ENCODE peak calls at places on chromosomes 4 and X, in six cellular contexts. K, R, C, X, B and L are unnamed samples.

GRCh38 chr4:141133146-141134006 is at the start of gene RNF150:
- DNase-seq in B (peak; percentile 76), X (no peak), R (peak; percentile 80), K (peak; percentile 91), C (peak; percentile 89), L (peak; percentile 89)

GRCh38 chrX:49041683-49042529 is 1.3 kb downstream of the TFE3 start:
- DNase-seq in R (no peak), C (peak; percentile 70), B (no peak), X (no peak), K (no peak), L (no peak)

GRCh38 chr4:79210636-79211049 is 115.2 kb downstream of the NAA11 start:
- DNase-seq in R (no peak), B (no peak), X (no peak), C (no peak), K (no peak), L (no peak)

GRCh38 chr4:60400599-60400998 is 799.5 kb upstream of the ADGRL3 start:
- DNase-seq in X (no peak), R (no peak), C (no peak), K (no peak), B (no peak), L (no peak)

GRCh38 chr4:41796545-41797210 is 48.2 kb upstream of the PHOX2B start:
- DNase-seq in C (no peak), R (no peak), K (no peak), X (no peak), B (peak; percentile 6), L (no peak)

GRCh38 chr4:30721353-30722091 is 1.4 kb downstream of the PCDH7 start:
- DNase-seq in C (no peak), R (peak; percentile 22), K (peak; percentile 76), X (no peak), B (peak; percentile 76), L (peak; percentile 91)

GRCh38 chrX:56113785-56114436 is 118.2 kb upstream of the KLF8 start:
- DNase-seq in R (no peak), X (no peak), B (no peak), K (peak; percentile 62), C (no peak), L (peak; percentile 57)

GRCh38 chr4:6235901-6236625 is 33.6 kb upstream of the WFS1 start:
- DNase-seq in B (no peak), C (no peak), K (no peak), X (no peak), R (no peak), L (no peak)

GRCh38 chrX:84118769-84119168 is 69.2 kb downstream of the RPS6KA6 start:
- DNase-seq in K (no peak), B (no peak), C (no peak), R (no peak), X (no peak), L (no peak)

GRCh38 chr4:184980261-184980660 is 38.0 kb upstream of the HELT start:
- DNase-seq in X (no peak), C (no peak), R (no peak), B (no peak), K (no peak), L (no peak)

GRCh38 chrX:6729581-6729980 is 194.7 kb upstream of the VCX3A start:
- DNase-seq in C (no peak), R (no peak), X (no peak), K (no peak), B (no peak), L (no peak)

GRCh38 chrX:136065044-136065671 is 79.9 kb downstream of the SLC9A6 start:
- DNase-seq in K (no peak), X (no peak), R (no peak), C (peak; percentile 47), B (no peak), L (no peak)

GRCh38 chr4:20463176-20463430 is 211.4 kb downstream of the SLIT2 start:
- DNase-seq in R (no peak), C (no peak), K (no peak), X (no peak), B (no peak), L (no peak)

GRCh38 chrX:38627683-38628082 is 66.3 kb downstream of the TSPAN7 start:
- DNase-seq in B (peak; percentile 7), X (peak; percentile 22), K (no peak), C (no peak), R (no peak), L (no peak)

GRCh38 chr4:3861720-3862639 is 95.8 kb downstream of the ADRA2C start:
- DNase-seq in K (peak; percentile 50), X (no peak), B (no peak), R (no peak), C (no peak), L (peak; percentile 60)

GRCh38 chrX:101617211-101618191 is at the start of gene ARMCX6:
- DNase-seq in X (peak; percentile 40), C (peak; percentile 72), K (peak; percentile 92), B (peak; percentile 57), R (peak; percentile 78), L (no peak)

GRCh38 chr4:83172371-83172770 is 57.8 kb upstream of the PLAC8 start:
- DNase-seq in R (no peak), C (no peak), X (no peak), K (no peak), B (no peak), L (no peak)

GRCh38 chr4:148057425-148058020 is 325.6 kb downstream of the ARHGAP10 start:
- DNase-seq in B (no peak), K (no peak), C (no peak), X (no peak), R (no peak), L (no peak)

GRCh38 chrX:49932786-49933185 is 10.4 kb downstream of the CLCN5 start:
- DNase-seq in C (no peak), X (no peak), K (no peak), R (no peak), B (no peak), L (no peak)

GRCh38 chrX:104098151-104098808 is 14.0 kb upstream of the ZCCHC18 start:
- DNase-seq in R (peak; percentile 49), B (peak; percentile 38), K (no peak), X (peak; percentile 60), C (peak; percentile 81), L (no peak)

GRCh38 chrX:7263961-7264360 is 116.0 kb upstream of the PUDP start:
- DNase-seq in K (no peak), C (no peak), X (no peak), B (no peak), R (no peak), L (no peak)

GRCh38 chr4:188127157-188127874 is 11.9 kb upstream of the TRIML1 start:
- DNase-seq in B (no peak), R (no peak), X (peak; percentile 86), C (peak; percentile 43), K (no peak), L (no peak)

GRCh38 chr4:163166041-163166579 is 580 bp downstream of the NAF1 start:
- DNase-seq in C (peak; percentile 32), X (no peak), R (peak; percentile 63), K (peak; percentile 84), B (peak; percentile 59), L (peak; percentile 84)

GRCh38 chr4:38046735-38047487 is 86.7 kb downstream of the PTTG2 start:
- DNase-seq in B (no peak), R (no peak), X (no peak), C (peak; percentile 25), K (no peak), L (no peak)
- TF ChIP-seq CTCF in B (no peak), R (no peak), X (no peak), C (no peak), K (no peak), L (no peak)

GRCh38 chr4:56674984-56675383 is 6.1 kb downstream of the HOPX start:
- DNase-seq in C (no peak), B (no peak), R (no peak), K (no peak), X (no peak), L (no peak)

GRCh38 chr4:56680266-56680665 is 830 bp downstream of the HOPX start:
- DNase-seq in R (no peak), K (no peak), C (no peak), X (no peak), B (no peak), L (no peak)

GRCh38 chr4:56681849-56682175 is 716 bp upstream of the HOPX start:
- DNase-seq in C (no peak), X (no peak), K (no peak), B (no peak), R (no peak), L (no peak)

GRCh38 chr4:56681158-56681848 is at the start of gene HOPX:
- DNase-seq in X (no peak), C (no peak), B (no peak), R (peak; percentile 42), K (peak; percentile 66), L (no peak)

DNA sequence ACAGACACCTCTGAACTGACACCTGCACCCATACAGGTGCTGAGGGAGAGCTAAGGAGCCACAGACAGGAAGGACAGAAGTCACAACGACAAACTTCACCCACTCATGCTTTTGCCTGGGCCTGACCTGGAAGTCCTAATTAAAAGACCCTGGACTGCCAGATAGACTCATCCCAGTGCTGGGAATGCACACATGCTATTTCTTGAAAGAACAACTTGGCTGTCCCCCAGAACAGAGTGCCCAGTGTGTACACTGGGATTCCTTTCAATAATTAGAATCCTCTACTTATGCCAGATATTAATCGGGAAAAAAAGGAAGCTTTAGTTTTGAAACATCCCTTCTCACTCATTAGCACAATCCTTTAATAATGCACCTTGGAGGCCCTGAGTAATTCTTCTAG is 3.4 kb downstream of the HOPX start:
- DNase-seq in X (no peak), K (no peak), C (no peak), R (no peak), B (no peak), L (no peak)
- TF ChIP-seq CTCF in X (no peak), K (no peak), C (no peak), R (no peak), B (no peak), L (no peak)

GRCh38 chr4:114694770-114695169 is 96.2 kb downstream of the UGT8 start:
- DNase-seq in K (no peak), B (no peak), R (no peak), X (peak; percentile 28), C (peak; percentile 19), L (no peak)
- TF ChIP-seq CTCF in K (peak; percentile 55), B (peak; percentile 81), R (peak; percentile 54), X (peak; percentile 57), C (peak; percentile 61), L (peak; percentile 91)

GRCh38 chr4:112210777-112211176 is 20.8 kb upstream of the AP1AR start:
- DNase-seq in X (no peak), R (no peak), K (no peak), C (peak; percentile 12), B (no peak), L (no peak)

GRCh38 chr4:112213091-112213490 is 18.5 kb upstream of the AP1AR start:
- DNase-seq in B (no peak), C (peak; percentile 3), X (no peak), R (no peak), K (no peak), L (no peak)

GRCh38 chr4:112214397-112215264 is 17.0 kb upstream of the AP1AR start:
- DNase-seq in K (no peak), C (peak; percentile 31), X (peak; percentile 28), B (no peak), R (no peak), L (no peak)

GRCh38 chr4:112213850-112214249 is 17.7 kb upstream of the AP1AR start:
- DNase-seq in B (no peak), X (no peak), C (peak; percentile 82), K (no peak), R (no peak), L (no peak)
- TF ChIP-seq CTCF in B (no peak), X (no peak), C (no peak), K (no peak), R (no peak), L (no peak)